ENCODE peak calls at places on chromosomes 5 and 9, in nine cellular contexts. X is PC-3, Q is GM23248, R is MM.1S, L is HCT116, A is SK-N-SH, E is neural progenitor cell, O is hepatocyte, B is GM23338. N is an unnamed sample.

GRCh38 chr9:97473717-97474116 is 27.7 kb upstream of the TMOD1 start:
- DNase-seq in X (no peak), Q (no peak), R (no peak), L (no peak), A (no peak), E (no peak), O (no peak), B (no peak), N (no peak)

GRCh38 chr9:114143214-114143613 is 12.1 kb upstream of the COL27A1 start:
- DNase-seq in X (no peak), Q (no peak), R (no peak), L (no peak), A (no peak), E (no peak), O (no peak), B (no peak), N (no peak)

GRCh38 chr5:97192580-97193421 is 9.8 kb upstream of the RIOK2 start:
- DNase-seq in X (peak), Q (no peak), R (peak), L (no peak), A (no peak), E (no peak), O (no peak), B (peak), N (peak)

GRCh38 chr9:114370251-114370984 is 17.4 kb downstream of the AKNA start:
- DNase-seq in X (no peak), Q (no peak), R (no peak), L (no peak), A (no peak), E (peak), O (no peak), B (peak), N (peak)

GRCh38 chr5:40784916-40785315 is 13.3 kb downstream of the PRKAA1 start:
- DNase-seq in X (no peak), Q (no peak), R (no peak), L (no peak), A (no peak), E (no peak), O (no peak), B (no peak), N (no peak)

GRCh38 chr5:40416588-40416987 is 263.1 kb upstream of the PTGER4 start:
- DNase-seq in X (no peak), Q (no peak), R (no peak), L (no peak), A (no peak), E (no peak), O (no peak), B (no peak), N (no peak)

GRCh38 chr5:111781200-111781599 is 24.2 kb upstream of the NREP start:
- DNase-seq in X (peak), Q (no peak), R (no peak), L (no peak), A (no peak), E (no peak), O (no peak), B (no peak), N (no peak)

GRCh38 chr5:178206166-178207101 is 2.1 kb downstream of the HNRNPAB start:
- DNase-seq in X (no peak), Q (peak), R (no peak), L (no peak), A (no peak), E (no peak), O (no peak), B (no peak), N (no peak)

GRCh38 chr9:108551030-108551964 is 304.5 kb downstream of the ACTL7B start:
- DNase-seq in X (peak), Q (peak), R (no peak), L (peak), A (no peak), E (peak), O (peak), B (peak), N (no peak)

GRCh38 chr5:29089591-29090141 is 2051.3 kb upstream of the CDH9 start:
- DNase-seq in X (no peak), Q (no peak), R (peak), L (no peak), A (no peak), E (no peak), O (no peak), B (no peak), N (no peak)

GRCh38 chr9:87395804-87396458 is 101.7 kb upstream of the DAPK1 start:
- DNase-seq in X (no peak), Q (no peak), R (no peak), L (no peak), A (no peak), E (no peak), O (peak), B (no peak), N (no peak)

GRCh38 chr9:27865031-27865438 is 291.8 kb upstream of the C9orf72 start:
- DNase-seq in X (peak), Q (peak), R (no peak), L (no peak), A (no peak), E (no peak), O (no peak), B (no peak), N (no peak)

GRCh38 chr5:41748631-41749030 is 121.6 kb downstream of the OXCT1 start:
- DNase-seq in X (peak), Q (peak), R (no peak), L (peak), A (no peak), E (peak), O (no peak), B (no peak), N (no peak)

GRCh38 chr5:168987540-168988300 is 313.2 kb downstream of the SLIT3 start:
- DNase-seq in X (peak), Q (peak), R (peak), L (peak), A (peak), E (peak), O (peak), B (peak), N (peak)

GRCh38 chr9:89428901-89429890 is 68.7 kb downstream of the SEMA4D start:
- DNase-seq in X (no peak), Q (no peak), R (no peak), L (no peak), A (no peak), E (peak), O (no peak), B (peak), N (peak)

GRCh38 chr5:132777209-132778069 is at the start of gene SEPTIN8:
- DNase-seq in X (peak), Q (peak), R (no peak), L (no peak), A (peak), E (peak), O (peak), B (peak), N (peak)

GRCh38 chr9:32968101-32969011 is 33.1 kb downstream of the APTX start:
- DNase-seq in X (peak), Q (peak), R (peak), L (peak), A (peak), E (peak), O (peak), B (peak), N (peak)

GRCh38 chr5:120684749-120685415 is 220.8 kb downstream of the PRR16 start:
- DNase-seq in X (no peak), Q (peak), R (no peak), L (no peak), A (peak), E (peak), O (no peak), B (peak), N (peak)

GRCh38 chr5:133610489-133611356 is 1.6 kb downstream of the FSTL4 start:
- DNase-seq in X (peak), Q (peak), R (peak), L (no peak), A (peak), E (peak), O (peak), B (peak), N (no peak)

GRCh38 chr5:172055421-172055820 is 49.0 kb upstream of the FBXW11 start:
- DNase-seq in X (no peak), Q (no peak), R (no peak), L (no peak), A (no peak), E (no peak), O (no peak), B (no peak), N (no peak)

GRCh38 chr5:151663617-151664322 is 22.9 kb downstream of the SPARC start:
- DNase-seq in X (peak), Q (peak), R (no peak), L (no peak), A (no peak), E (no peak), O (no peak), B (no peak), N (peak)

GRCh38 chr9:29241320-29241719 is 1668.0 kb upstream of the C9orf72 start:
- DNase-seq in X (peak), Q (no peak), R (no peak), L (no peak), A (no peak), E (no peak), O (no peak), B (no peak), N (no peak)

GRCh38 chr5:157546456-157547100 is 29.0 kb downstream of the ADAM19 start:
- DNase-seq in X (no peak), Q (peak), R (no peak), L (no peak), A (no peak), E (no peak), O (no peak), B (no peak), N (no peak)

GRCh38 chr5:171975262-171975876 is 31.1 kb downstream of the FBXW11 start:
- DNase-seq in X (no peak), Q (peak), R (no peak), L (no peak), A (no peak), E (no peak), O (no peak), B (peak), N (no peak)

GRCh38 chr9:80951675-80952074 is 737.7 kb downstream of the TLE1 start:
- DNase-seq in X (no peak), Q (peak), R (no peak), L (no peak), A (no peak), E (no peak), O (no peak), B (no peak), N (no peak)

GRCh38 chr9:93903886-93904648 is 51.1 kb downstream of the BARX1 start:
- DNase-seq in X (no peak), Q (no peak), R (no peak), L (no peak), A (no peak), E (no peak), O (no peak), B (no peak), N (no peak)

GRCh38 chr9:128203024-128203841 is at the start of gene DNM1:
- DNase-seq in X (peak), Q (peak), R (peak), L (no peak), A (peak), E (peak), O (peak), B (peak), N (peak)

GRCh38 chr9:13410566-13411031 is 131.1 kb upstream of the MPDZ start:
- DNase-seq in X (peak), Q (peak), R (no peak), L (no peak), A (no peak), E (no peak), O (no peak), B (no peak), N (no peak)

GRCh38 chr9:88953401-88954029 is 37.8 kb upstream of the S1PR3 start:
- DNase-seq in X (no peak), Q (peak), R (no peak), L (no peak), A (no peak), E (no peak), O (no peak), B (no peak), N (no peak)

GRCh38 chr9:99124534-99124933 is 19.6 kb downstream of the TGFBR1 start:
- DNase-seq in X (no peak), Q (no peak), R (no peak), L (no peak), A (no peak), E (no peak), O (no peak), B (no peak), N (no peak)

GRCh38 chr9:99127372-99128132 is 22.6 kb downstream of the TGFBR1 start:
- DNase-seq in X (peak), Q (peak), R (no peak), L (no peak), A (no peak), E (no peak), O (no peak), B (no peak), N (no peak)

GRCh38 chr9:99128133-99128406 is 23.2 kb downstream of the TGFBR1 start:
- DNase-seq in X (no peak), Q (no peak), R (no peak), L (no peak), A (no peak), E (no peak), O (no peak), B (no peak), N (no peak)

GRCh38 chr9:99129091-99129490 is 24.2 kb downstream of the TGFBR1 start:
- DNase-seq in X (no peak), Q (no peak), R (no peak), L (no peak), A (no peak), E (no peak), O (no peak), B (no peak), N (no peak)

DNA sequence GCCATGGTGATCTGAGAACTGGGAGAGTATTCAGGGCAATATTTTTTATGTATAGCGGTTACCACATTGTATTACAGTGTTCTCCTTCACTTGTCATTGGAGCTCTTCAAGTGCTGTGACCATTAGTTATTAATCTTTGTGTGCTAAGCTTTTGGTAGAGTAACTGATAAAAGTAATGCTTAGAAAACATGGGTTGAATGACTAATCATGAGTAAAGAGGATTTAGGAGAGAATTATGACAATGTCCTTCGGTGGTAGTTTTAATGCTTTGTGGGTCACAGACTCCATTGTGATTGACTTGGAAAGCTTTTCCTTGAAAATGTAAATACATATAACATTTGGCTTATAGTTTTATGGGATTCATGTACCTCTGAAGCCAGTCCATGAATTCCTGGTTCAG is 21.4 kb downstream of the TGFBR1 start:
- DNase-seq in X (peak), Q (peak), R (no peak), L (no peak), A (no peak), E (no peak), O (no peak), B (no peak), N (no peak)
- TF ChIP-seq EZH2phosphoT487 in X (no peak), Q (no peak), R (no peak), L (no peak), A (no peak), E (no peak), O (no peak), B (no peak), N (no peak)

GRCh38 chr5:146425023-146425422 is 22.1 kb upstream of the TCERG1 start:
- DNase-seq in X (peak), Q (no peak), R (no peak), L (no peak), A (no peak), E (peak), O (no peak), B (peak), N (no peak)

GRCh38 chr5:146426305-146426704 is 20.8 kb upstream of the TCERG1 start:
- DNase-seq in X (no peak), Q (no peak), R (no peak), L (no peak), A (no peak), E (no peak), O (no peak), B (no peak), N (no peak)

GRCh38 chr5:146428658-146429057 is 18.5 kb upstream of the TCERG1 start:
- DNase-seq in X (peak), Q (no peak), R (peak), L (no peak), A (no peak), E (no peak), O (peak), B (no peak), N (no peak)

GRCh38 chr5:146427619-146427997 is 19.5 kb upstream of the TCERG1 start:
- DNase-seq in X (no peak), Q (no peak), R (no peak), L (no peak), A (no peak), E (no peak), O (no peak), B (no peak), N (no peak)

DNA sequence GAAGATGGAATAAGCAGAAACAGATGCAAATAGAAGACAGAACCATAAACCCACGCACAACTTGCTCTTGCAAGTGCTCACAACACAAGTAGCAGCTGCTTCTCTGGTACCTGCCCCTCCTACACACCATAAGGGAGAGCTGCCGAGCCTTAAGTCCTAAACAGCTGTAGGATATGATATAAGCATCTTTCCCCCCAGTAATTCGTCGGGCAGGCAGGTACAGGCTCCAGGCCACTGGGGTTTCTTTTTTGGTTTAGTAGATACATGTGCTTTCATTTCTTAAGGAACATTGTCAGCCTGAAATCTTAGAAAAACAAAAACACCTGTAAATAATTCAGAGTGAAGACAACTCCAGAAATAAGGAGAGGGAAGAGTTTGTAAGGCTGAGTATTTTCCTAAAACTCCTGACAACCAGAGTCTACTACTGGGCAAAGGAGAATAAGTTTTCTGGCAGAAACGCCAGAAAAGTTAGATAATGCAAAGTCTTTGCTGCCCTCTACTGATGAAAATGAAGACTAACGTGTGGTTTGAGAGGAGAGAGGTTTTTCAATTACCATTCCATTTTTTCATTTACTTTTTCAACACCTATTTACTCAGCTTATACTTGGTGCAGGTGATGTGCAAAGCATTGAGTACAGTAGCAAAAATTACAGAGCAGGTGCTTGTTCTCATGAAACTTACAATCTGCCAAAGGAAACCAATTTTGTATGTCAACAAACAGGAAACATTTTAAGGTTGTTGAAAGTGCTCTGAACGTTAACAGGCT is 20.1 kb upstream of the TCERG1 start:
- DNase-seq in X (peak), Q (peak), R (peak), L (peak), A (peak), E (peak), O (peak), B (peak), N (peak)
- TF ChIP-seq EZH2phosphoT487 in X (no peak), Q (no peak), R (no peak), L (no peak), A (no peak), E (no peak), O (no peak), B (no peak), N (no peak)

GRCh38 chr5:69331528-69332445 is 814 bp downstream of the CCDC125 start:
- DNase-seq in X (peak), Q (peak), R (peak), L (no peak), A (no peak), E (peak), O (peak), B (peak), N (peak)
- TF ChIP-seq EZH2phosphoT487 in X (no peak), Q (no peak), R (no peak), L (no peak), A (no peak), E (no peak), O (no peak), B (no peak), N (no peak)

DNA sequence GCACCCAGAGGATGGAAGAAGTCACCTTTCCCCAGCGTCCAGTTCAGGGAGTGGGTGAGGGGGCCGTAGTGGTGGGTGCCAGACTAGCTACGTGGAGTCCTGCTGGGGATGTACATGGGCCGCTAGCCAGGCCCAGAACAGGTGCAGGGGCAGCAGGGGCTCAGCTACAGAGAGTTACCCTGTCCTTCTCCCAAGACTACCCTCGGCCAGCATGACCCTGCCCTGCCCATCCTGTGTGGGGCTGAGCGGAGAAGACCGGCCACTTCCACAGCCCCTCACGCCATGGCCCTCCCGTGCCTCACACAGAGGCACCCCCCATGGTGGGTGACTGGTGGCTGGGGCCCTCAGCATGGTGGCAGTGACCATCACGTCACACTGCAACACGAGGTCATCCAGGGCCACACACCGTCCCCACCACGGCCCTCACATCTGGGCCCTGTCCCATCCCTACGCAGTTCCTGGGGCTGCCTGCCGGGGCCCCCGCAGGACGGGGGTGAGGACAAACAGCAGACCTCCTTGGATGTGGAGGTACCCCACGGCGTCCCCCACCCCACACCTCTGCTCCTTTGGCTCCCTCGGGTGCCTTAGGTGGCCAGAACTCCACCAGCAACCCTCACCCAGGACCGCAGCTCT is 977 bp upstream of the DPP7 start:
- DNase-seq in X (no peak), Q (no peak), R (no peak), L (no peak), A (peak), E (no peak), O (no peak), B (no peak), N (no peak)
- TF ChIP-seq EZH2phosphoT487 in X (no peak), Q (no peak), R (no peak), L (no peak), A (no peak), E (no peak), O (no peak), B (no peak), N (no peak)

GRCh38 chr5:88952996-88953643 is 70.1 kb upstream of the MEF2C start:
- DNase-seq in X (no peak), Q (no peak), R (peak), L (no peak), A (no peak), E (no peak), O (no peak), B (no peak), N (peak)
- TF ChIP-seq EZH2phosphoT487 in X (no peak), Q (no peak), R (no peak), L (no peak), A (no peak), E (no peak), O (no peak), B (no peak), N (no peak)

DNA sequence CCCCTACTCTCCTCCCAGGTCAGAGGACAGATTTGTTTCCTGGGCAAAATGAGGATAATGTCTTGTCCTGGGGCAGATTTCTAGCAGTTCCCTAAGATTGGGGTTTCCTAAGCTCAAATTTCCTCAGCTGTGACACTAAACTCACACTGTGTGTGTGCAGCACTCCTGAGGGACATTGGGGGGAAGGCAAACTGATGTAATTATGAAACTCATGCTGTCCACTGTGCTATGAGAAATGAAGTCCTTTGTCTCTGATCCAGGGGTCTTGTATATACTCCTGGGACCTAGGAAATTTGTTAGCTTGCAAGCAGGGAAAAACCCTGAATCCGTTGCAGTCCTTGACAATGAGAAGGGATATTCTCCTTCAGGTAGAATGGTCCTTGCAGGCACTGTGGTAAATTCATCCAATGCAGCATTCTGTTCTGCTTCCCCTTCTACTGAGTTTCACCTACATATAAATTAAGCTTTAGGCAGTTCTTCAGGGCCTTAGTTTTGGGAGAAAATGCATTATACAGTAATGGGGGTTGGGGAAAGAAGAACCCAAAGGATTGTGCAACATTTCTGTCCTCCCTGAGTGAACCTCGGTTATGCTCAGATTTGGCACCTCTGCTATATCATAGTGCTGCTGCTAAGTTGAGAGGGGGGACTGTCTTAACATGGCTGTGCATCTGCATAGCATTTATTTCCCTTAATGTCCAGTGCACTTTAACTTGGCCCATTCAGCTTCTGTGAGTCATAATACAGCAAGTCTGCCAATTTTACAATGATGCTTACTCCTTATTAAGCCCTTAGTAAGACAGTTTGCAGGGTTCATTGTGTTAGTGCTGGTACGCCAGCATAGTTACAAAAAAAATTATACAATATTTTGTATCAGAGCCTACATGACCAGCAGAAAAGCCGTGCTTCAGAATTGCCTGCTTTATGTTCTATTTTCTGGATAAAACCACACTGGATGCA is 80.2 kb downstream of the PJA2 start:
- DNase-seq in X (peak), Q (peak), R (no peak), L (no peak), A (no peak), E (no peak), O (no peak), B (no peak), N (no peak)
- TF ChIP-seq EZH2phosphoT487 in X (no peak), Q (no peak), R (no peak), L (no peak), A (no peak), E (no peak), O (no peak), B (no peak), N (no peak)

N was measured in OCI-LY7.